ENCODE peak calls at places on chromosomes 5 and 9, in eight cellular contexts. H is activated naive CD8-positive, alpha-beta T cell treated with anti-CD3 and anti-CD28 coated beads, Interleukin-2, amount 10 ng/mL, durations not matched to agents 7 days and 5 days; P is omental fat pad; S is left ventricle myocardium superior; B is T-helper 17 cell; T is RWPE2; L is lower lobe of right lung; F is activated T-helper 17 cell treated with anti-CD3 and anti-CD28 coated beads, Interleukin-2, amount 50 U/mL, for 72 hours. D is an unnamed sample.

GRCh38 chr5:52710310-52710971 is 77.3 kb upstream of the ITGA1 start:
- ATAC-seq in H (no peak), P (no peak), S (no peak), B (no peak), T (no peak), L (no peak), F (no peak), D (no peak)

GRCh38 chr5:168401880-168402279 is 84.4 kb upstream of the RARS1 start:
- ATAC-seq in H (no peak), P (no peak), S (no peak), B (no peak), T (peak; percentile 38), L (peak; percentile 88), F (no peak), D (no peak)

GRCh38 chr5:117803533-117803932 is 1184.8 kb downstream of the DTWD2 start:
- ATAC-seq in H (no peak), P (no peak), S (no peak), B (no peak), T (peak; percentile 51), L (no peak), F (no peak), D (no peak)

GRCh38 chr5:115666023-115666422 is 40.2 kb upstream of the TMED7 start:
- ATAC-seq in H (no peak), P (no peak), S (no peak), B (no peak), T (no peak), L (no peak), F (no peak), D (no peak)

GRCh38 chr9:126144215-126144614 is 182.4 kb upstream of the MVB12B start:
- ATAC-seq in H (no peak), P (no peak), S (peak; percentile 84), B (no peak), T (no peak), L (no peak), F (no peak), D (no peak)

GRCh38 chr5:142758062-142758802 is 11.9 kb upstream of the ARHGAP26 start:
- ATAC-seq in H (no peak), P (peak; percentile 28), S (peak; percentile 31), B (no peak), T (no peak), L (peak; percentile 83), F (peak; percentile 94), D (no peak)

GRCh38 chr9:137411670-137412380 is 11.1 kb downstream of the EXD3 start:
- ATAC-seq in H (peak; percentile 19), P (peak; percentile 54), S (peak; percentile 21), B (no peak), T (peak; percentile 77), L (peak; percentile 65), F (peak; percentile 73), D (peak; percentile 73)

GRCh38 chr5:35622974-35623373 is 5.3 kb downstream of the SPEF2 start:
- ATAC-seq in H (no peak), P (no peak), S (no peak), B (no peak), T (no peak), L (no peak), F (peak; percentile 40), D (no peak)

GRCh38 chr9:70411141-70411929 is 3.1 kb downstream of the KLF9 start:
- ATAC-seq in H (no peak), P (no peak), S (peak; percentile 35), B (no peak), T (peak; percentile 11), L (no peak), F (peak; percentile 33), D (no peak)

GRCh38 chr9:130390986-130391385 is 53.8 kb upstream of the ASS1 start:
- ATAC-seq in H (no peak), P (no peak), S (no peak), B (no peak), T (no peak), L (no peak), F (no peak), D (no peak)

GRCh38 chr5:148145916-148146315 is 22.4 kb upstream of the SPINK14 start:
- ATAC-seq in H (no peak), P (no peak), S (no peak), B (no peak), T (peak; percentile 99), L (peak; percentile 92), F (no peak), D (no peak)

GRCh38 chr9:82604947-82605656 is 457.8 kb downstream of the RASEF start:
- ATAC-seq in H (no peak), P (no peak), S (peak; percentile 85), B (no peak), T (no peak), L (peak; percentile 40), F (no peak), D (no peak)

GRCh38 chr9:120439147-120439546 is 140.8 kb downstream of the CDK5RAP2 start:
- ATAC-seq in H (peak; percentile 41), P (no peak), S (no peak), B (no peak), T (peak; percentile 60), L (no peak), F (no peak), D (peak; percentile 83)

GRCh38 chr5:176723440-176723839 is 76.2 kb downstream of the TSPAN17 start:
- ATAC-seq in H (peak; percentile 33), P (no peak), S (no peak), B (no peak), T (no peak), L (no peak), F (peak; percentile 26), D (no peak)

GRCh38 chr9:35755071-35755470 is 995 bp upstream of the MSMP start:
- ATAC-seq in H (no peak), P (no peak), S (no peak), B (no peak), T (no peak), L (no peak), F (no peak), D (no peak)

GRCh38 chr9:129318121-129319075 is 140.3 kb upstream of the IER5L start:
- ATAC-seq in H (no peak), P (no peak), S (no peak), B (no peak), T (no peak), L (no peak), F (no peak), D (no peak)

GRCh38 chr5:33737697-33738096 is 154.1 kb downstream of the ADAMTS12 start:
- ATAC-seq in H (no peak), P (no peak), S (no peak), B (no peak), T (no peak), L (no peak), F (no peak), D (no peak)

GRCh38 chr9:129568560-129569505 is 52.1 kb downstream of the C9orf50 start:
- ATAC-seq in H (peak; percentile 36), P (peak; percentile 26), S (peak; percentile 53), B (peak; percentile 58), T (no peak), L (peak; percentile 31), F (peak; percentile 32), D (peak; percentile 50)

GRCh38 chr9:123926986-123927385 is 2.9 kb downstream of the DENND1A start:
- ATAC-seq in H (no peak), P (no peak), S (no peak), B (no peak), T (no peak), L (no peak), F (no peak), D (no peak)

GRCh38 chr9:129740174-129740573 is 12.7 kb downstream of the PTGES start:
- ATAC-seq in H (no peak), P (no peak), S (no peak), B (no peak), T (no peak), L (no peak), F (no peak), D (no peak)

GRCh38 chr9:5918460-5918859 is 27.8 kb downstream of the MLANA start:
- ATAC-seq in H (no peak), P (no peak), S (no peak), B (no peak), T (no peak), L (no peak), F (no peak), D (no peak)

GRCh38 chr9:71637926-71638325 is 130.4 kb downstream of the CEMIP2 start:
- ATAC-seq in H (no peak), P (no peak), S (peak; percentile 18), B (no peak), T (no peak), L (no peak), F (no peak), D (no peak)

GRCh38 chr5:180785151-180785781 is 17.3 kb downstream of the MGAT1 start:
- ATAC-seq in H (no peak), P (peak; percentile 33), S (peak; percentile 50), B (no peak), T (peak; percentile 35), L (peak; percentile 25), F (no peak), D (peak; percentile 45)

GRCh38 chr5:128498844-128499455 is 39.1 kb downstream of the FBN2 start:
- ATAC-seq in H (no peak), P (no peak), S (peak; percentile 57), B (no peak), T (no peak), L (no peak), F (no peak), D (peak; percentile 71)

GRCh38 chr9:87447547-87448432 is 49.9 kb upstream of the DAPK1 start:
- ATAC-seq in H (no peak), P (no peak), S (no peak), B (no peak), T (no peak), L (peak; percentile 50), F (no peak), D (no peak)

GRCh38 chr9:93552923-93553322 is 23.5 kb upstream of the PHF2 start:
- ATAC-seq in H (no peak), P (no peak), S (no peak), B (no peak), T (no peak), L (no peak), F (no peak), D (no peak)

GRCh38 chr9:28234899-28235277 is 661.6 kb upstream of the C9orf72 start:
- ATAC-seq in H (no peak), P (no peak), S (no peak), B (no peak), T (peak; percentile 99), L (no peak), F (no peak), D (peak; percentile 93)

GRCh38 chr5:81251922-81252321 is 18.8 kb downstream of the CKMT2 start:
- ATAC-seq in H (no peak), P (no peak), S (peak; percentile 75), B (no peak), T (no peak), L (no peak), F (no peak), D (no peak)

GRCh38 chr5:146940295-146940694 is 61.7 kb upstream of the PPP2R2B start:
- ATAC-seq in H (no peak), P (no peak), S (no peak), B (no peak), T (no peak), L (no peak), F (no peak), D (no peak)

GRCh38 chr5:61048534-61048933 is 103.5 kb downstream of the NDUFAF2 start:
- ATAC-seq in H (no peak), P (no peak), S (no peak), B (no peak), T (peak; percentile 81), L (no peak), F (peak; percentile 61), D (peak; percentile 31)

GRCh38 chr5:127290946-127291763 is 559 bp downstream of the MEGF10 start:
- ATAC-seq in H (no peak), P (no peak), S (no peak), B (no peak), T (no peak), L (no peak), F (no peak), D (peak; percentile 9)

GRCh38 chr9:117523531-117524153 is 108.8 kb upstream of the ASTN2 start:
- ATAC-seq in H (no peak), P (no peak), S (no peak), B (no peak), T (no peak), L (no peak), F (no peak), D (no peak)

GRCh38 chr5:14854806-14855205 is 16.8 kb downstream of the ANKH start:
- ATAC-seq in H (no peak), P (no peak), S (peak; percentile 12), B (no peak), T (no peak), L (no peak), F (no peak), D (no peak)

GRCh38 chr5:82045526-82046267 is 73.9 kb downstream of the ATG10 start:
- ATAC-seq in H (no peak), P (peak; percentile 78), S (peak; percentile 44), B (no peak), T (peak; percentile 36), L (no peak), F (no peak), D (peak; percentile 89)

D was measured in SK-N-SH treated with all-trans-retinoic acid at 6 μM for 48 hours.